ENCODE peak calls at places on chromosomes 7 and 10, in four cellular contexts. H is stomach, J is IMR-90, F is tibial nerve. Y is an unnamed sample.

GRCh38 chr10:37856881-37857286 is 526 bp downstream of the ZNF248 start:
- DNase-seq in H (peak), F (peak), J (no peak), Y (peak)

GRCh38 chr7:22319424-22320403 is 37.2 kb downstream of the RAPGEF5 start:
- DNase-seq in H (no peak), J (no peak), F (no peak), Y (no peak)

GRCh38 chr10:82319558-82319957 is 444.6 kb downstream of the NRG3 start:
- DNase-seq in H (no peak), J (no peak), F (no peak), Y (no peak)

GRCh38 chr10:76830218-76830617 is 807.4 kb downstream of the KCNMA1 start:
- DNase-seq in H (no peak), F (no peak), J (no peak), Y (no peak)

GRCh38 chr10:128432423-128432822 is 306.2 kb upstream of the MKI67 start:
- DNase-seq in H (no peak), J (no peak), F (no peak), Y (no peak)

GRCh38 chr7:516606-517456 is 2.8 kb downstream of the PDGFA start:
- DNase-seq in J (peak), H (peak), F (peak), Y (peak)

GRCh38 chr10:93437000-93437945 is 44.9 kb downstream of the MYOF start:
- DNase-seq in J (peak), F (peak), H (peak), Y (peak)

GRCh38 chr10:106044511-106044910 is 1120.0 kb downstream of the SORCS1 start:
- DNase-seq in J (no peak), H (no peak), F (no peak), Y (no peak)

GRCh38 chr7:46301677-46302076 is 380.6 kb upstream of the IGFBP3 start:
- DNase-seq in J (peak), H (no peak), F (no peak), Y (no peak)

GRCh38 chr10:34730726-34731125 is 84.4 kb downstream of the PARD3 start:
- DNase-seq in H (no peak), F (no peak), J (no peak), Y (no peak)

GRCh38 chr10:51139176-51139575 is 64.9 kb downstream of the PRKG1 start:
- DNase-seq in J (peak), H (no peak), F (no peak), Y (no peak)

GRCh38 chr10:106401161-106401560 is 763.3 kb downstream of the SORCS1 start:
- DNase-seq in H (no peak), J (peak), F (no peak), Y (no peak)

GRCh38 chr10:67779455-67780205 is 58.4 kb downstream of the DNAJC12 start:
- DNase-seq in F (peak), H (peak), J (peak), Y (peak)

GRCh38 chr10:102118867-102119266 is 1.3 kb downstream of the LDB1 start:
- DNase-seq in H (peak), F (no peak), J (peak), Y (peak)

GRCh38 chr7:74329225-74329624 is 40.0 kb downstream of the CLIP2 start:
- DNase-seq in J (no peak), F (no peak), H (no peak), Y (no peak)

GRCh38 chr10:28326516-28327493 is 23.9 kb upstream of the MPP7 start:
- DNase-seq in F (peak), H (peak), J (peak), Y (peak)

GRCh38 chr7:105769951-105770628 is 106.3 kb downstream of the ATXN7L1 start:
- DNase-seq in J (peak), H (no peak), F (no peak), Y (no peak)

GRCh38 chr10:23523251-23523650 is 84.4 kb downstream of the OTUD1 start:
- DNase-seq in J (no peak), H (no peak), F (no peak), Y (no peak)

GRCh38 chr7:13933536-13933935 is 55.9 kb downstream of the ETV1 start:
- DNase-seq in H (no peak), F (no peak), J (no peak), Y (no peak)

GRCh38 chr10:55464083-55464482 is 663.1 kb upstream of the PCDH15 start:
- DNase-seq in H (no peak), F (no peak), J (no peak), Y (no peak)

GRCh38 chr7:155789001-155789725 is 23.1 kb downstream of the SHH start:
- DNase-seq in J (no peak), H (no peak), F (no peak), Y (no peak)

GRCh38 chr7:130838738-130839137 is 104.7 kb upstream of the KLF14 start:
- DNase-seq in H (no peak), J (peak), F (no peak), Y (no peak)

GRCh38 chr10:13388478-13388877 is 40.4 kb upstream of the SEPHS1 start:
- DNase-seq in H (no peak), J (no peak), F (no peak), Y (no peak)

GRCh38 chr7:144720139-144720538 is 115.7 kb downstream of the TPK1 start:
- DNase-seq in H (no peak), F (no peak), J (no peak), Y (no peak)

GRCh38 chr10:92822060-92822634 is 26.2 kb upstream of the EXOC6 start:
- DNase-seq in F (no peak), J (peak), H (no peak), Y (no peak)

GRCh38 chr10:53786236-53786635 is 1013.7 kb upstream of the MBL2 start:
- DNase-seq in J (no peak), H (no peak), F (no peak), Y (no peak)

GRCh38 chr7:2063562-2064360 is 169.0 kb downstream of the MAD1L1 start:
- DNase-seq in F (no peak), J (peak), H (peak), Y (peak)

GRCh38 chr7:30032310-30033125 is 4.3 kb downstream of the PLEKHA8 start:
- DNase-seq in J (peak), H (no peak), F (no peak), Y (no peak)

GRCh38 chr7:116924741-116925140 is 28.6 kb upstream of the ST7 start:
- DNase-seq in J (peak), F (no peak), H (no peak), Y (no peak)

GRCh38 chr7:128227246-128227645 is 13.8 kb upstream of the LEP start:
- DNase-seq in H (no peak), F (no peak), J (no peak), Y (no peak)

GRCh38 chr7:33959676-33960075 is 54.3 kb downstream of the BMPER start:
- DNase-seq in F (no peak), J (peak), H (no peak), Y (no peak)

GRCh38 chr7:7564323-7564780 is 2.3 kb upstream of the MIOS start:
- DNase-seq in J (peak), F (no peak), H (no peak), Y (no peak)

GRCh38 chr10:7700577-7701125 is 2.5 kb upstream of the ITIH2 start:
- DNase-seq in F (no peak), J (no peak), H (no peak), Y (no peak)

GRCh38 chr10:77289790-77290189 is 347.8 kb downstream of the KCNMA1 start:
- DNase-seq in F (no peak), H (no peak), J (no peak), Y (no peak)

GRCh38 chr10:101889256-101890210 is 45.9 kb upstream of the KCNIP2 start:
- DNase-seq in F (peak), H (peak), J (peak), Y (peak)

GRCh38 chr7:47453093-47454056 is 128.5 kb downstream of the TNS3 start:
- DNase-seq in H (peak), J (peak), F (peak), Y (peak)
- H3K4me3 ChIP-seq in H (peak), J (no peak), F (no peak), Y (no peak)

GRCh38 chr7:101124376-101125056 is 2.4 kb upstream of the SERPINE1 start:
- DNase-seq in J (peak), F (no peak), H (no peak), Y (no peak)

GRCh38 chr7:101125989-101126650 is 784 bp upstream of the SERPINE1 start:
- DNase-seq in F (peak), J (peak), H (peak), Y (peak)

GRCh38 chr7:101127460-101128039 is 646 bp downstream of the SERPINE1 start:
- DNase-seq in H (no peak), F (no peak), J (no peak), Y (no peak)

GRCh38 chr7:101128040-101128834 is 1.3 kb downstream of the SERPINE1 start:
- DNase-seq in J (no peak), F (no peak), H (no peak), Y (no peak)

DNA sequence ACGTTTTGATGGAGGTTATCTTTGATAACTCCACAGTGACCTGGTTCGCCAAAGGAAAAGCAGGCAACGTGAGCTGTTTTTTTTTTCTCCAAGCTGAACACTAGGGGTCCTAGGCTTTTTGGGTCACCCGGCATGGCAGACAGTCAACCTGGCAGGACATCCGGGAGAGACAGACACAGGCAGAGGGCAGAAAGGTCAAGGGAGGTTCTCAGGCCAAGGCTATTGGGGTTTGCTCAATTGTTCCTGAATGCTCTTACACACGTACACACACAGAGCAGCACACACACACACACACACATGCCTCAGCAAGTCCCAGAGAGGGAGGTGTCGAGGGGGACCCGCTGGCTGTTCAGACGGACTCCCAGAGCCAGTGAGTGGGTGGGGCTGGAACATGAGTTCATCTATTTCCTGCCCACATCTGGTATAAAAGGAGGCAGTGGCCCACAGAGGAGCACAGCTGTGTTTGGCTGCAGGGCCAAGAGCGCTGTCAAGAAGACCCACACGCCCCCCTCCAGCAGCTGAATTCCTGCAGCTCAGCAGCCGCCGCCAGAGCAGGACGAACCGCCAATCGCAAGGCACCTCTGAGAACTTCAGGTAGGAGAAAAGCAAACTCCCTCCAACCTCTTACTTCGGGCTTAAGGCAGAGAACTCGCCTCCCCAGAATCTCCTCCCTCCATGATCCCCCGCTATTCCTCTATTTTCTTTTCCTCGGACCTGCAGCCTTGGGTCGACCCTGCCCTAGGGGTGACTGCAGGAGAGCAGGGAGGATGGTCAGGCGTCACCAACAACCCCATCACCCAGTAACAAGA is at the start of gene SERPINE1:
- DNase-seq in F (peak), J (peak), H (peak), Y (peak)
- TF ChIP-seq POLR2A in F (peak), J (peak), H (no peak), Y (peak)

DNA sequence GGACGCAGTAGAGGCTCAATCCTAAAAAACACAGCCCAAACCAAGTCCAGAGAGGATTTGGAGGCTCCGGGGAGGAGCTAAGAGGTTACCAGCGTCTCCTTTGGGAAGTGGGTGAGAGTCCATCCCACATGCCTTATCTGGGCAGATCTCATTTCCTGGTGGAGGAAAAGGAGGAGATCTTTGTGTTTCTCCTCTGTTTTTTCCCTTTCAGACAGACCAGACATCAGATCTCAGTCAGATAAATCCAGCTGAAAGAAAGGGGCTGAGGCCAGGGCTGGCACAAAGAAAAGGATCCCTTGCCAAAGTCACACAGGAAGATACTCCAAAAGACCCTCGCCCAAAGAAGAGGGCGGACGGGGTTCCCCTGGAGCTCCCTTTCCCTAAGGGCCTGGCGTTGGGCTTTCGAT is 58.3 kb upstream of the COMTD1 start:
- DNase-seq in F (no peak), H (no peak), J (no peak), Y (peak)
- H3K4me3 ChIP-seq in F (peak), H (peak), J (no peak), Y (no peak)

GRCh38 chr10:31928531-31929259 is at the start of gene ARHGAP12:
- DNase-seq in H (peak), J (peak), F (peak), Y (peak)
- TF ChIP-seq POLR2A in H (no peak), J (peak), F (peak), Y (peak)

Y was measured in uterus.